ENCODE peak calls at places on chromosome 17, in five cellular contexts. H is H1, G is GM12878, M is HCT116, P is K562. D is an unnamed sample.

GRCh38 chr17:22268214-22268911 is 576.0 kb downstream of the KCNJ18 start:
- DNase-seq in H (no peak), G (no peak), M (no peak), P (peak), D (no peak)

GRCh38 chr17:69597898-69598692 is 183.6 kb downstream of the MAP2K6 start:
- DNase-seq in H (no peak), G (no peak), M (no peak), P (no peak), D (no peak)

GRCh38 chr17:46854948-46855347 is 3.6 kb downstream of the WNT9B start:
- DNase-seq in H (no peak), G (no peak), M (no peak), P (no peak), D (no peak)

GRCh38 chr17:39903158-39903884 is 15.1 kb downstream of the GSDMB start:
- DNase-seq in H (no peak), G (no peak), M (no peak), P (peak), D (no peak)

GRCh38 chr17:17593222-17593620 is 1.7 kb upstream of the PEMT start:
- DNase-seq in H (no peak), G (no peak), M (no peak), P (no peak), D (no peak)

GRCh38 chr17:14351493-14351892 is 50.6 kb downstream of the HS3ST3B1 start:
- DNase-seq in H (no peak), G (no peak), M (no peak), P (no peak), D (no peak)

GRCh38 chr17:65173284-65173793 is 36.2 kb downstream of the RGS9 start:
- DNase-seq in H (peak), G (no peak), M (no peak), P (peak), D (no peak)

GRCh38 chr17:21029032-21029431 is 13.8 kb downstream of the USP22 start:
- DNase-seq in H (no peak), G (no peak), M (no peak), P (no peak), D (no peak)

GRCh38 chr17:70375406-70375805 is 206.1 kb downstream of the KCNJ2 start:
- DNase-seq in H (no peak), G (no peak), M (no peak), P (no peak), D (no peak)

GRCh38 chr17:29251969-29252866 is 5.6 kb downstream of the CRYBA1 start:
- DNase-seq in H (no peak), G (no peak), M (no peak), P (peak), D (no peak)

GRCh38 chr17:64373722-64374121 is 16.9 kb downstream of the PECAM1 start:
- DNase-seq in H (no peak), G (no peak), M (no peak), P (no peak), D (no peak)

GRCh38 chr17:72370819-72371218 is 250.0 kb downstream of the SOX9 start:
- DNase-seq in H (no peak), G (no peak), M (no peak), P (peak), D (no peak)

GRCh38 chr17:65078441-65079160 is 22.1 kb upstream of the GNA13 start:
- DNase-seq in H (no peak), G (no peak), M (no peak), P (no peak), D (no peak)

GRCh38 chr17:2222901-2223616 is 80.5 kb downstream of the SMG6 start:
- DNase-seq in H (no peak), G (peak), M (no peak), P (no peak), D (no peak)

GRCh38 chr17:44540246-44541084 is 16.8 kb upstream of the FZD2 start:
- DNase-seq in H (no peak), G (no peak), M (no peak), P (no peak), D (no peak)

GRCh38 chr17:41695954-41696720 is 7.5 kb downstream of the EIF1 start:
- DNase-seq in H (peak), G (no peak), M (peak), P (peak), D (peak)

GRCh38 chr17:46853896-46854444 is 2.6 kb downstream of the WNT9B start:
- DNase-seq in H (no peak), G (no peak), M (no peak), P (no peak), D (no peak)

GRCh38 chr17:34206569-34206968 is 48.5 kb upstream of the CCL2 start:
- DNase-seq in H (no peak), G (no peak), M (no peak), P (no peak), D (no peak)

GRCh38 chr17:38440614-38441397 is 12.5 kb downstream of the ARHGAP23 start:
- DNase-seq in H (peak), G (no peak), M (no peak), P (no peak), D (no peak)

GRCh38 chr17:50550661-50551432 is 3.9 kb downstream of the SPATA20 start:
- DNase-seq in H (peak), G (no peak), M (peak), P (peak), D (peak)

GRCh38 chr17:63421681-63422645 is 24.1 kb downstream of the CYB561 start:
- DNase-seq in H (no peak), G (no peak), M (no peak), P (no peak), D (no peak)

GRCh38 chr17:58020401-58020800 is 13.4 kb upstream of the SRSF1 start:
- DNase-seq in H (no peak), G (no peak), M (no peak), P (no peak), D (no peak)

GRCh38 chr17:47184671-47185070 is 4.4 kb downstream of the CDC27 start:
- DNase-seq in H (no peak), G (no peak), M (no peak), P (no peak), D (no peak)

GRCh38 chr17:46817901-46818209 is 637 bp downstream of the WNT3 start:
- DNase-seq in H (no peak), G (no peak), M (no peak), P (no peak), D (no peak)

GRCh38 chr17:10172778-10173177 is 25.6 kb downstream of the GAS7 start:
- DNase-seq in H (no peak), G (no peak), M (no peak), P (no peak), D (no peak)

GRCh38 chr17:61139219-61139618 is 260.4 kb upstream of the TBX2 start:
- DNase-seq in H (no peak), G (peak), M (no peak), P (no peak), D (no peak)

GRCh38 chr17:14204084-14204483 is 32.6 kb downstream of the CDRT15 start:
- DNase-seq in H (no peak), G (no peak), M (no peak), P (peak), D (no peak)

GRCh38 chr17:69302682-69303081 is 24.3 kb downstream of the ABCA5 start:
- DNase-seq in H (no peak), G (no peak), M (no peak), P (no peak), D (no peak)

GRCh38 chr17:40615989-40616476 is 31.6 kb downstream of the SMARCE1 start:
- DNase-seq in H (no peak), G (no peak), M (no peak), P (no peak), D (no peak)

GRCh38 chr17:74417178-74418045 is 14.5 kb upstream of the GPRC5C start:
- DNase-seq in H (no peak), G (peak), M (peak), P (no peak), D (peak)

GRCh38 chr17:34637548-34638525 is 58.5 kb downstream of the TMEM132E start:
- DNase-seq in H (peak), G (no peak), M (peak), P (peak), D (peak)

GRCh38 chr17:2025220-2025621 is at the start of gene RTN4RL1:
- DNase-seq in H (peak), G (no peak), M (peak), P (peak), D (no peak)

GRCh38 chr17:40443196-40443987 is at the start of gene IGFBP4:
- DNase-seq in H (peak), G (no peak), M (no peak), P (peak), D (peak)

GRCh38 chr17:19729900-19730299 is 13.5 kb upstream of the SLC47A2 start:
- DNase-seq in H (no peak), G (no peak), M (no peak), P (no peak), D (no peak)

GRCh38 chr17:19728114-19728495 is 11.7 kb upstream of the SLC47A2 start:
- DNase-seq in H (no peak), G (no peak), M (no peak), P (no peak), D (peak)

GRCh38 chr17:19733953-19734526 is 14.1 kb downstream of the ALDH3A1 start:
- DNase-seq in H (no peak), G (no peak), M (no peak), P (no peak), D (peak)

GRCh38 chr17:19731626-19732025 is 15.2 kb upstream of the SLC47A2 start:
- DNase-seq in H (no peak), G (no peak), M (no peak), P (no peak), D (no peak)

DNA sequence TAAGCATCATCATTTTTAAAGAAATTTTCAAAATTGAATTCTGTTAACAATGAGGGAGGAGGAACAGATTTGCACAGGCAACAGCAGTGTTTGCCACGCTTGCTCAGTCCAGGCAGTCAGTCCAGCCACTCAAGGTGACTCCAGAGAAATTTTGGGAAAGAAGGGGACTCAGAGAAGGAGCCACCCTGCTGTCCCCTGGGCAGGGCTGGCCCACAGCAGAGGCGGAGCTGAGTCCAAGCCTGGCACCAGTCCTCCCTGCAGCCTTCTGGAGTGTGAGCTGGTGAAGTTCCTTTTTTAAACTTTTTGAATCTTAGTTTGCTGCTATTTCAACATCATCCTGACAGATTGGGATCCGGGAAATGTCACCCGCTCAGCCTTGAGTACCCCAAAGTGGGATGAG is 14.4 kb upstream of the SLC47A2 start:
- DNase-seq in H (no peak), G (no peak), M (no peak), P (no peak), D (no peak)
- TF ChIP-seq YY1 in H (no peak), G (no peak), M (no peak), P (no peak), D (no peak)

DNA sequence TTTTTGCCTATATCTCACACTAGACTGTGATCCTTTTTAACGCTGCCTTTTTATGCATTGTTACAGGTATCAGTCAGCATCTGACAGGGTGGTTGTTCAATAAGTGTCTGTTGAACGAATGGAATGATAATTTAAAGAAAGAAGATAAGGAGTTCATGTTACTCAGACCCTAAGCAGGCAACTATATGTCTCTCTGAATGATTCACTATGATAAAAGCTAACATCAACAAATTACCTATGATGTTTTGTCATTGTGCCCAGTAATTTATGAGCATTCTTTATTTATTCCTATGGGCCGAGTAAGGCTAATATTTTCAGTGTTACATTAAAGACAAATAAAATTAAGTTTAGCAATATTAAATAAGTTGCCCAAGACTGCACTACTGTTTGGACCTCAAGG is 435.0 kb upstream of the KIF2B start:
- DNase-seq in H (no peak), G (no peak), M (no peak), P (no peak), D (no peak)
- TF ChIP-seq POLR2A in H (no peak), G (no peak), M (no peak), P (no peak), D (no peak)

GRCh38 chr17:31696184-31696602 is 162.9 kb downstream of the COPRS start:
- DNase-seq in H (peak), G (no peak), M (no peak), P (no peak), D (peak)
- TF ChIP-seq YY1 in H (no peak), G (no peak), M (no peak), P (no peak), D (no peak)

GRCh38 chr17:3723556-3724372 is at the start of gene HASPIN:
- DNase-seq in H (peak), G (peak), M (peak), P (peak), D (peak)
- TF ChIP-seq POLR2A in H (peak), G (peak), M (peak), P (peak), D (peak)

GRCh38 chr17:80142929-80143328 is 4.0 kb downstream of the EIF4A3 start:
- DNase-seq in H (no peak), G (no peak), M (no peak), P (no peak), D (no peak)

GRCh38 chr17:80151333-80151732 is 4.4 kb upstream of the EIF4A3 start:
- DNase-seq in H (no peak), G (no peak), M (no peak), P (no peak), D (no peak)

GRCh38 chr17:80145076-80146075 is 1.6 kb downstream of the EIF4A3 start:
- DNase-seq in H (no peak), G (no peak), M (no peak), P (no peak), D (no peak)

GRCh38 chr17:80146121-80147034 is 550 bp downstream of the EIF4A3 start:
- DNase-seq in H (no peak), G (no peak), M (no peak), P (peak), D (no peak)

DNA sequence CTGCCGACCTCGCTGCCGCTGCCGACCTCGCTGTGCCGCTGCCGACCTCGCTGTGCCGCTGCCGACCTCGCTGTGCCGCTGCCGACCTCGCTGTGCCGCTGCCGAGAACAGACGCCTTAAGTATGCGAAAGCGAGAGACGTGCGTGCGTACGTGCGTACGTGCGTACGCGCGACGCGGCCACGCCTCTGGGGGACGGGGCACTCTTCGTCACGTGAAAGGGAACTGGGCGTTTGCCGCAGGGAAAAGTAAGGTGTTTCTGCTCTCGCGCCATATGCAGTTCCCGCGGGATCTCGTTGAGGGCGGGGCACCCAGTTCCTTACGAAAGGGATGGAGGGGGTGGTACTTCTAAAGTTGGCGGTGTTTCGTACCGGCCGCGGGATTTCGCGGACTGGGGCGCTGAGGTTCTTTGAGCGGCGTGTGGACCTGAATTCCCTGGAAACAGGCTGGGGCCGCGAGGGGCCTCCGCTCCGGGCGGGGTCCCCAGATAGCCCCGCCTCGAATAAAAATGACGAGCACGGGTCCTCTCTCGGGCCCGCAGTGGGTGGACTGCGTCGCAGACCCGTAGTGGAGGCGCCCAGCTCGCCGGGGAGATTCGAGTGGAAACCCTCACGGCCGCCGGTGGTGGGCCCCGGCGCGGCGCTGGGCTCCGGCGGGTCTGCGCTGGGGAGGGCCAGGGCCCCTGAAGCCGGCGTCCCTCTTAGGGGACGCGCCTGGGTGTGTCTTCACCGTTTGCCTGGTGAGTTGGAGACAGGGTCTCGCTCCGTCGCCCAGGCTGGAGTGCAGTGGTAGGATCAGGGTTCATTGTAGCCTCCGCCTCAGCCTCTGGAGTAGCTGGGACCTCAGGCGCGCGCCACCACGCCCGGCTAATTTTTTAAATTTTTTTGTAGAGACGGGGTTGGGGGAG is at the start of gene EIF4A3:
- DNase-seq in H (peak), G (peak), M (peak), P (peak), D (peak)
- TF ChIP-seq YY1 in H (no peak), G (peak), M (no peak), P (no peak), D (peak)

GRCh38 chr17:66431080-66431795 is 128.8 kb downstream of the PRKCA start:
- DNase-seq in H (no peak), G (no peak), M (no peak), P (no peak), D (no peak)

GRCh38 chr17:66429680-66430079 is 127.3 kb downstream of the PRKCA start:
- DNase-seq in H (no peak), G (no peak), M (no peak), P (no peak), D (no peak)

GRCh38 chr17:66432558-66432957 is 130.1 kb downstream of the PRKCA start:
- DNase-seq in H (no peak), G (no peak), M (no peak), P (no peak), D (no peak)

GRCh38 chr17:66432996-66433556 is 130.7 kb downstream of the PRKCA start:
- DNase-seq in H (no peak), G (no peak), M (no peak), P (no peak), D (no peak)

DNA sequence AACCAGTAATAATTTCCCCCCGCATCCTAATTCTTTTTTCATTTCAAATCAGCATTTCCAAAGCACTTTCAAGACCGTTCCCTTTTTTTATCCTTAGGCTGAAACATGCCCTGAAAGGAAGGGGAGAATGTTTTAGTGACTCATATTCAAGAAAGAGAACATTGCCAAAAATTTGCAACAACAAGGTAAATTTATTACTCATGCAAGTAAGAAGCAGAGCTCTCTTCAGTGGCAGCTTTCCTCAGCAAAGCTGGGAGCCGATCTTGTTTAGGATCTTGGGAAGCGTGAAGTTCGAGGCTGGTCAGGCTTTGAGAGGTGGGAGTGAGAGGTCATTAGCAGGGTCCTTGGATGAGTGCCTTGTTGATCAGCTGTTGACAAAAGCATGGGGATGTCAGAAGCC is 129.5 kb downstream of the PRKCA start:
- DNase-seq in H (no peak), G (no peak), M (no peak), P (no peak), D (no peak)
- TF ChIP-seq POLR2A in H (no peak), G (no peak), M (no peak), P (no peak), D (no peak)

GRCh38 chr17:80291260-80291659 is 30.6 kb downstream of the RNF213 start:
- DNase-seq in H (no peak), G (no peak), M (no peak), P (no peak), D (no peak)

GRCh38 chr17:80291691-80292487 is 31.2 kb downstream of the RNF213 start:
- DNase-seq in H (no peak), G (no peak), M (no peak), P (no peak), D (no peak)

GRCh38 chr17:80289631-80290030 is 29.0 kb downstream of the RNF213 start:
- DNase-seq in H (no peak), G (no peak), M (no peak), P (no peak), D (no peak)

GRCh38 chr17:80287806-80288579 is 27.3 kb downstream of the RNF213 start:
- DNase-seq in H (no peak), G (no peak), M (no peak), P (no peak), D (no peak)

GRCh38 chr17:80290199-80290598 is 29.5 kb downstream of the RNF213 start:
- DNase-seq in H (no peak), G (no peak), M (no peak), P (no peak), D (no peak)
- TF ChIP-seq YY1 in H (no peak), G (no peak), M (no peak), P (no peak), D (no peak)

D was measured in HepG2.